ENCODE peak calls at places on chromosomes 7 and 10, in six cellular contexts. A is heart left ventricle, U is tibial artery, X is OCI-LY7, I is fibroblast of lung, E is keratinocyte. M is an unnamed sample.

GRCh38 chr10:128563387-128563786 is 437.2 kb upstream of the MKI67 start:
- DNase-seq in U (no peak), E (no peak), I (no peak), A (no peak), X (no peak), M (no peak)

GRCh38 chr10:34575882-34576281 is 239.2 kb downstream of the PARD3 start:
- DNase-seq in U (no peak), A (no peak), X (no peak), E (no peak), I (peak; percentile 67), M (no peak)

GRCh38 chr7:43198016-43198415 is 85.6 kb downstream of the HECW1 start:
- DNase-seq in A (no peak), E (no peak), U (no peak), I (no peak), X (no peak), M (no peak)

GRCh38 chr10:95236068-95236903 is 42.2 kb downstream of the ACSM6 start:
- DNase-seq in E (no peak), U (no peak), A (no peak), X (peak; percentile 79), I (peak; percentile 88), M (no peak)

GRCh38 chr7:139886206-139886605 is 57.1 kb downstream of the TBXAS1 start:
- DNase-seq in U (no peak), A (no peak), E (no peak), X (no peak), I (peak; percentile 42), M (no peak)

GRCh38 chr7:116353614-116354013 is 143.3 kb downstream of the TES start:
- DNase-seq in X (no peak), A (no peak), U (peak; percentile 45), I (peak; percentile 33), E (peak; percentile 49), M (no peak)

GRCh38 chr7:88915615-88916014 is 120.1 kb upstream of the TEX47 start:
- DNase-seq in X (no peak), A (no peak), U (no peak), I (no peak), E (no peak), M (no peak)

GRCh38 chr7:44646176-44646920 is 39.9 kb downstream of the OGDH start:
- DNase-seq in A (no peak), E (no peak), U (no peak), I (no peak), X (no peak), M (no peak)

GRCh38 chr7:1289681-1290261 is 57.1 kb downstream of the UNCX start:
- DNase-seq in A (no peak), U (no peak), E (no peak), X (no peak), I (no peak), M (no peak)

GRCh38 chr7:15685358-15686181 is 913 bp downstream of the MEOX2 start:
- DNase-seq in X (no peak), E (no peak), I (peak; percentile 11), U (peak; percentile 67), A (peak; percentile 82), M (no peak)

GRCh38 chr7:94080551-94080950 is 76.4 kb upstream of the BET1 start:
- DNase-seq in A (no peak), X (no peak), U (no peak), I (peak; percentile 70), E (no peak), M (no peak)

GRCh38 chr10:80530251-80530650 is 7.5 kb upstream of the SH2D4B start:
- DNase-seq in X (peak; percentile 15), E (no peak), I (peak; percentile 13), A (no peak), U (no peak), M (peak; percentile 36)

GRCh38 chr7:122211362-122211761 is 67.3 kb upstream of the AASS start:
- DNase-seq in A (no peak), E (no peak), U (no peak), I (no peak), X (no peak), M (no peak)

GRCh38 chr7:71386200-71386599 is 254.3 kb downstream of the GALNT17 start:
- DNase-seq in U (no peak), X (no peak), I (no peak), A (no peak), E (no peak), M (no peak)

GRCh38 chr10:86250399-86250798 is 116.2 kb downstream of the GRID1 start:
- DNase-seq in U (no peak), A (no peak), E (no peak), X (no peak), I (no peak), M (no peak)

GRCh38 chr10:121428848-121429247 is 169.4 kb downstream of the FGFR2 start:
- DNase-seq in I (no peak), X (no peak), A (no peak), E (no peak), U (no peak), M (no peak)

GRCh38 chr10:65328486-65328885 is 1597.3 kb upstream of the LRRTM3 start:
- DNase-seq in E (no peak), U (no peak), X (no peak), I (no peak), A (no peak), M (no peak)

GRCh38 chr10:81018898-81019890 is 481.5 kb downstream of the SH2D4B start:
- DNase-seq in A (no peak), I (peak; percentile 29), X (peak; percentile 44), E (no peak), U (no peak), M (no peak)

GRCh38 chr7:13742719-13743640 is 246.5 kb downstream of the ETV1 start:
- DNase-seq in X (peak; percentile 1), U (no peak), A (no peak), E (no peak), I (peak; percentile 73), M (no peak)

GRCh38 chr10:124267231-124267885 is 151.4 kb downstream of the OAT start:
- DNase-seq in A (no peak), U (no peak), I (peak; percentile 39), X (no peak), E (no peak), M (no peak)

GRCh38 chr10:2463301-2463700 is 604.0 kb upstream of the PFKP start:
- DNase-seq in A (no peak), I (peak; percentile 57), E (no peak), X (no peak), U (no peak), M (no peak)

GRCh38 chr10:58348571-58349033 is 13.8 kb downstream of the UBE2D1 start:
- DNase-seq in E (no peak), I (no peak), X (no peak), A (no peak), U (no peak), M (no peak)

GRCh38 chr7:132125096-132125495 is 451.2 kb downstream of the PLXNA4 start:
- DNase-seq in U (no peak), X (no peak), I (no peak), E (no peak), A (no peak), M (no peak)

DNA sequence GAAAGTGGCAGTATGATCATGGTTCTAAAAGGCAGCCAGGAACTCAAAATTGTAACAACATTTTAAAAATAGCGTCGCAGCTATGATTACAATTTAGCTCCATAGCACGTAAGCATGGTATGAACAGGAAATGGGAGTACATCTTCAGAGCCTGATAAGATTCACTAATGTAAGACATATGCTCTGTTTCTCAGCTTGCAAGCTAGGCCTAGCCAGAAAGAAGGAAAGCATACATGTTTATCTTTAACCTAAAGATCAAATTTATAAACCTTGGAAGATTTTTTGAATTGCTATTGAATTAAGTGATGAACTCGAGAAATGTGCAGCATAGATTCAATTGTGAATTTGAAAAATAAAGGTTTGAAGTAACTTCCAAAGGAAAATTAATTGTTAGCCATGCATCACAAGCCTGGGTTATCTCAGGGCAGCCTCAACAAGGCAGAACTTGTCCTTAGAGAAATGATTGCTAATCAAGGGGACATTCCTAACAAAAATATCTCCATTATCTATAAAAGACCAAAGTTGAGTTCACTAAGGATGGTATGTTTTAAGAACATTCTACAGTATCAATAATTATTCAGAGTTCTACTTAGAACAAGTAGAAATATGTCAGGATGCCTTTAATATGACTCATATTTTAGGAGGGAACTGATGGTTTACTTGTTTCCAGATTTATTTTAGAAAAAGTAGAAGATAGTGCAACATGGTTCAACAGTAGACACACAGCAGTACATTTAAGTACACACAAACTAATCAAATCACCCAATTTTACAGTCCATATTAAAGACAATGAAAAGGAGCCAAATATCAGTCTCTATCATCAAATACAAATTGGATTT is 38.8 kb upstream of the SEPTIN7 start:
- DNase-seq in A (no peak), U (no peak), X (no peak), I (peak; percentile 8), E (no peak), M (no peak)
- H3K27ac ChIP-seq in A (no peak overlapping the region), U (peak overlapping the region; percentile 72), X (no peak overlapping the region), I (no peak overlapping the region), E (no peak overlapping the region), M (no peak overlapping the region)

GRCh38 chr7:22861576-22861975 is 38.9 kb upstream of the TOMM7 start:
- DNase-seq in X (no peak), U (no peak), I (no peak), A (no peak), E (no peak), M (no peak)

GRCh38 chr7:22858640-22859561 is 36.3 kb upstream of the TOMM7 start:
- DNase-seq in A (no peak), X (no peak), E (peak; percentile 86), U (no peak), I (peak; percentile 100), M (no peak)

GRCh38 chr7:22859676-22860290 is 37.1 kb upstream of the TOMM7 start:
- DNase-seq in E (peak; percentile 68), I (peak; percentile 80), A (no peak), X (no peak), U (no peak), M (no peak)

GRCh38 chr7:22860337-22860736 is 37.7 kb upstream of the TOMM7 start:
- DNase-seq in X (no peak), U (no peak), A (no peak), E (no peak), I (no peak), M (no peak)

DNA sequence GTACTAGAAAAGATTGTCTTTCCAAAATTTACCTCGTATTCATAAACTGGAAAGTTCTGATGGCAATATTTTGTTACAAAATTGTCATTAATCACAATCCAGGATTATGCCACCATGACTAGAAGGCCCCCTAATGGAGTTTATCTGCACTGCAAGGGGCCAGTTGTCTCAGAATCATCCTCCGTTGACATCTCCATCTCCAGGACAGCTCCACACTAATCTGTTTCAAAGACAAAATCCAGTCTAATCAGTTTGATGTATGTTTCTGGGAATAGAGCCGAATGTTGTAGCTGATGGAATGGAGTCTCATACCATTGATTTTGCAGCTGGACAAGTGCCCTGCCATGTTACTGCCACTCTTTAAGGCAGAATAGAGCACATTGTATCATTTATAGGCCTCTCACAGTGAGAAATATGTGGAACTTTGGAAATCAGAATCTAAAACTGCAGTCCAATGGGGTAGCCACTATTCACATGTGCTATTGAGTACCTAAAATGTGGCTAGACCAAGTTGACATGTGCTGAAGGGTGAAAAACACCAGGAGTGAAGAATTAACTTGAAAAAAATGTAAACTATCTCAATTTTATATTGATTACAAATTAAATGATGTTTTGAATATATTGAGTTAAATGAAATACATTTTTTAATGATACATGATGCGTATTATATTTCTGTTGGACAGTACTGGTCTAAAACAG is 38.3 kb upstream of the TOMM7 start:
- DNase-seq in E (no peak), A (no peak), I (no peak), X (peak; percentile 40), U (no peak), M (no peak)
- TF ChIP-seq CTCF in E (peak; percentile 59), A (peak; percentile 61), I (peak; percentile 45), X (peak; percentile 84), U (peak; percentile 8), M (peak; percentile 72)

GRCh38 chr10:61839911-61840310 is 61.6 kb upstream of the ARID5B start:
- DNase-seq in A (no peak), U (no peak), E (no peak), I (no peak), X (no peak), M (no peak)
- H3K27ac ChIP-seq in A (no peak overlapping the region), U (no peak overlapping the region), E (no peak overlapping the region), I (no peak overlapping the region), X (no peak overlapping the region), M (no peak overlapping the region)

GRCh38 chr10:96324447-96324846 is 20.2 kb downstream of the DNTT start:
- DNase-seq in A (no peak), I (no peak), X (peak; percentile 26), U (no peak), E (no peak), M (no peak)
- TF ChIP-seq CTCF in A (no peak), I (no peak), X (peak; percentile 58), U (no peak), E (no peak), M (no peak)

M was measured in CD4-positive, alpha-beta T cell.